ENCODE peak calls at places on chromosomes 7 and 10, in four cellular contexts. One of them, this sample, is unnamed.

GRCh38 chr7:70376561-70377031 is 755.3 kb upstream of the GALNT17 start:
- DNase-seq in neuronal stem cell: no peak
- DNase-seq in mesenchymal stem cell: no peak
- DNase-seq in H9: no peak
- DNase-seq in this sample: no peak

GRCh38 chr7:99137418-99138180 is 6.3 kb downstream of the SMURF1 start:
- DNase-seq in neuronal stem cell: peak; percentile 70
- DNase-seq in mesenchymal stem cell: peak; percentile 80
- DNase-seq in H9: peak; percentile 75
- DNase-seq in this sample: peak; percentile 90

GRCh38 chr7:157584420-157584819 is 247.6 kb downstream of the DNAJB6 start:
- DNase-seq in neuronal stem cell: no peak
- DNase-seq in mesenchymal stem cell: no peak
- DNase-seq in H9: no peak
- DNase-seq in this sample: no peak

GRCh38 chr7:75920431-75921161 is 5.6 kb downstream of the POR start:
- DNase-seq in neuronal stem cell: no peak
- DNase-seq in mesenchymal stem cell: no peak
- DNase-seq in H9: no peak
- DNase-seq in this sample: no peak

GRCh38 chr7:149126662-149127321 is 668 bp upstream of the ZNF425 start:
- DNase-seq in neuronal stem cell: no peak
- DNase-seq in mesenchymal stem cell: no peak
- DNase-seq in H9: no peak
- DNase-seq in this sample: peak; percentile 7

GRCh38 chr7:24922099-24922773 is 57.7 kb downstream of the OSBPL3 start:
- DNase-seq in neuronal stem cell: no peak
- DNase-seq in mesenchymal stem cell: no peak
- DNase-seq in H9: no peak
- DNase-seq in this sample: no peak

GRCh38 chr7:121140790-121141189 is 152.3 kb downstream of the CPED1 start:
- DNase-seq in neuronal stem cell: no peak
- DNase-seq in mesenchymal stem cell: no peak
- DNase-seq in H9: no peak
- DNase-seq in this sample: no peak

GRCh38 chr7:44449531-44449930 is 40.9 kb downstream of the NUDCD3 start:
- DNase-seq in neuronal stem cell: no peak
- DNase-seq in mesenchymal stem cell: no peak
- DNase-seq in H9: no peak
- DNase-seq in this sample: peak; percentile 70

GRCh38 chr7:102064361-102065025 is 222.2 kb upstream of the SH2B2 start:
- DNase-seq in neuronal stem cell: no peak
- DNase-seq in mesenchymal stem cell: peak; percentile 46
- DNase-seq in H9: no peak
- DNase-seq in this sample: peak; percentile 26

GRCh38 chr10:3906511-3907111 is 121.6 kb upstream of the KLF6 start:
- DNase-seq in neuronal stem cell: no peak
- DNase-seq in mesenchymal stem cell: peak; percentile 99
- DNase-seq in H9: no peak
- DNase-seq in this sample: peak; percentile 91

GRCh38 chr10:62577666-62578291 is 203.6 kb downstream of the ZNF365 start:
- DNase-seq in neuronal stem cell: no peak
- DNase-seq in mesenchymal stem cell: peak; percentile 54
- DNase-seq in H9: no peak
- DNase-seq in this sample: peak; percentile 86

GRCh38 chr7:98372993-98373392 is 27.9 kb downstream of the BAIAP2L1 start:
- DNase-seq in neuronal stem cell: no peak
- DNase-seq in mesenchymal stem cell: peak; percentile 56
- DNase-seq in H9: no peak
- DNase-seq in this sample: peak; percentile 81

GRCh38 chr7:150976529-150977381 is 1.4 kb downstream of the KCNH2 start:
- DNase-seq in neuronal stem cell: no peak
- DNase-seq in mesenchymal stem cell: no peak
- DNase-seq in H9: peak; percentile 87
- DNase-seq in this sample: no peak

GRCh38 chr7:41882271-41882670 is 179.4 kb upstream of the INHBA start:
- DNase-seq in neuronal stem cell: no peak
- DNase-seq in mesenchymal stem cell: no peak
- DNase-seq in H9: no peak
- DNase-seq in this sample: no peak

GRCh38 chr10:89355373-89355772 is 22.5 kb upstream of the IFIT1B start:
- DNase-seq in neuronal stem cell: no peak
- DNase-seq in mesenchymal stem cell: peak; percentile 40
- DNase-seq in H9: no peak
- DNase-seq in this sample: peak; percentile 85

GRCh38 chr7:31710171-31710570 is 23.2 kb downstream of the PPP1R17 start:
- DNase-seq in neuronal stem cell: peak; percentile 56
- DNase-seq in mesenchymal stem cell: no peak
- DNase-seq in H9: peak; percentile 43
- DNase-seq in this sample: no peak

DNA sequence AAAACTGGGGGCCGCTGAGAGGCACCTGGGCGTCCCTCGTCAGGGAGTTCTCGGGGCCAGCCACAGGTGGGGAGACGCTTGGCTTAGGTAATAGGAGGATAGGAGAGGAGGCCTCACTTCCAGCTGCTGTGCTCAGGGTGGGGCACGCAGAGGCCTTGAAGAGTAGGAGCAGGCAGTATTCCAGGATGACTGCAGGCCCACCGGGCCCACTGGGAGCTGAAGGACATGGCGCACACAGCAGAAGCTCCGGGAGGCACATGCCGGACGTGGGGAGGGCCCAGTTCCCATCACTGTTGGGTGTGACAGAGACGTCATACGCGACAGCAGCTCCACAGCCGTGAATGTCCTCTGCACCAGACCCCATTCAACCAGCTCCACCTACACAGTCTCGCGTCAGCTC is 22.0 kb upstream of the PDGFA start:
- DNase-seq in neuronal stem cell: no peak
- DNase-seq in mesenchymal stem cell: no peak
- DNase-seq in H9: no peak
- DNase-seq in this sample: no peak
- H3K79me1 ChIP-seq in neuronal stem cell: no peaks in the 10 kb centered on the region
- H3K79me1 ChIP-seq in mesenchymal stem cell: no peaks in the 10 kb centered on the region
- H3K79me1 ChIP-seq in H9: no peaks in the 10 kb centered on the region
- H3K79me1 ChIP-seq in this sample: no peaks in the 10 kb centered on the region

GRCh38 chr7:105307163-105307672 is 81.5 kb downstream of the SRPK2 start:
- DNase-seq in neuronal stem cell: no peak
- DNase-seq in mesenchymal stem cell: no peak
- DNase-seq in H9: no peak
- DNase-seq in this sample: no peak

GRCh38 chr7:105306160-105306784 is 82.4 kb downstream of the SRPK2 start:
- DNase-seq in neuronal stem cell: no peak
- DNase-seq in mesenchymal stem cell: no peak
- DNase-seq in H9: no peak
- DNase-seq in this sample: no peak

GRCh38 chr7:105305633-105306032 is 83.1 kb downstream of the SRPK2 start:
- DNase-seq in neuronal stem cell: no peak
- DNase-seq in mesenchymal stem cell: no peak
- DNase-seq in H9: no peak
- DNase-seq in this sample: no peak

GRCh38 chr7:105309235-105310156 is 79.2 kb downstream of the SRPK2 start:
- DNase-seq in neuronal stem cell: no peak
- DNase-seq in mesenchymal stem cell: peak; percentile 24
- DNase-seq in H9: no peak
- DNase-seq in this sample: no peak

GRCh38 chr7:105304040-105304895 is 84.5 kb downstream of the SRPK2 start:
- DNase-seq in neuronal stem cell: no peak
- DNase-seq in mesenchymal stem cell: peak; percentile 54
- DNase-seq in H9: no peak
- DNase-seq in this sample: peak; percentile 77
- H3K23ac ChIP-seq in neuronal stem cell: no peak overlapping the region
- H3K23ac ChIP-seq in mesenchymal stem cell: no peak overlapping the region
- H3K23ac ChIP-seq in H9: no peak overlapping the region
- H3K23ac ChIP-seq in this sample: no peak overlapping the region

GRCh38 chr10:29104661-29105369 is 184.1 kb upstream of the LYZL1 start:
- DNase-seq in neuronal stem cell: no peak
- DNase-seq in mesenchymal stem cell: no peak
- DNase-seq in H9: no peak
- DNase-seq in this sample: peak; percentile 16

GRCh38 chr10:29102233-29102632 is 186.6 kb upstream of the LYZL1 start:
- DNase-seq in neuronal stem cell: no peak
- DNase-seq in mesenchymal stem cell: peak; percentile 43
- DNase-seq in H9: no peak
- DNase-seq in this sample: no peak

GRCh38 chr10:29100505-29100904 is 188.4 kb upstream of the LYZL1 start:
- DNase-seq in neuronal stem cell: no peak
- DNase-seq in mesenchymal stem cell: no peak
- DNase-seq in H9: no peak
- DNase-seq in this sample: no peak

GRCh38 chr10:29105516-29106215 is 183.2 kb upstream of the LYZL1 start:
- DNase-seq in neuronal stem cell: no peak
- DNase-seq in mesenchymal stem cell: peak; percentile 62
- DNase-seq in H9: no peak
- DNase-seq in this sample: peak; percentile 86

DNA sequence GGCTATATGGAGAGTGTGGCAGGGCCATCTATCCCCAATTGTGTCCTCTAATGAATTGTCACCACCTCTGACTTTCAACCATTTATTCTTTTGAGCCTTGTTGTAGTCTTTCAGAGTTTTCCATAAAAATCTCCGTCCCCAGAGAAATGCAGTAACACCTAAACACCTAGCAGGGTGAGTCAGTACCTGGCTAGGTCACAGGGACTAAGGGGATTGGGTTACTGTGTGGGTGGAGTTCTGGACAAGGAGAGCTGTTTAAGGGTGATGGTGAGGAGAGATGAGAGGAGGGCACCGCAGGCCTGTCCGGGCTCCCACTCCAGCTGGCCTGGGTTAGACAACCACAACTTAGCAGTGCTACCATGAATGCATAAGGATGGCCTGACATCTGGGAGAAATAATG is 186.2 kb upstream of the LYZL1 start:
- DNase-seq in neuronal stem cell: no peak
- DNase-seq in mesenchymal stem cell: no peak
- DNase-seq in H9: no peak
- DNase-seq in this sample: no peak
- H3K79me1 ChIP-seq in neuronal stem cell: no peaks in the 10 kb centered on the region
- H3K79me1 ChIP-seq in mesenchymal stem cell: no peaks in the 10 kb centered on the region
- H3K79me1 ChIP-seq in H9: no peaks in the 10 kb centered on the region
- H3K79me1 ChIP-seq in this sample: no peaks in the 10 kb centered on the region

GRCh38 chr10:15265076-15265475 is 96.6 kb upstream of the NMT2 start:
- DNase-seq in neuronal stem cell: no peak
- DNase-seq in mesenchymal stem cell: peak; percentile 8
- DNase-seq in H9: no peak
- DNase-seq in this sample: no peak

GRCh38 chr10:15263657-15264323 is 95.3 kb upstream of the NMT2 start:
- DNase-seq in neuronal stem cell: no peak
- DNase-seq in mesenchymal stem cell: no peak
- DNase-seq in H9: no peak
- DNase-seq in this sample: no peak

GRCh38 chr10:15265558-15265957 is 97.1 kb upstream of the NMT2 start:
- DNase-seq in neuronal stem cell: no peak
- DNase-seq in mesenchymal stem cell: no peak
- DNase-seq in H9: no peak
- DNase-seq in this sample: no peak

GRCh38 chr10:15259136-15259535 is 90.6 kb upstream of the NMT2 start:
- DNase-seq in neuronal stem cell: no peak
- DNase-seq in mesenchymal stem cell: no peak
- DNase-seq in H9: no peak
- DNase-seq in this sample: no peak

GRCh38 chr10:15262036-15262713 is 93.7 kb upstream of the NMT2 start:
- DNase-seq in neuronal stem cell: no peak
- DNase-seq in mesenchymal stem cell: peak; percentile 15
- DNase-seq in H9: no peak
- DNase-seq in this sample: peak; percentile 20
- H3K23ac ChIP-seq in neuronal stem cell: no peak overlapping the region
- H3K23ac ChIP-seq in mesenchymal stem cell: no peak overlapping the region
- H3K23ac ChIP-seq in H9: no peak overlapping the region
- H3K23ac ChIP-seq in this sample: no peak overlapping the region

DNA sequence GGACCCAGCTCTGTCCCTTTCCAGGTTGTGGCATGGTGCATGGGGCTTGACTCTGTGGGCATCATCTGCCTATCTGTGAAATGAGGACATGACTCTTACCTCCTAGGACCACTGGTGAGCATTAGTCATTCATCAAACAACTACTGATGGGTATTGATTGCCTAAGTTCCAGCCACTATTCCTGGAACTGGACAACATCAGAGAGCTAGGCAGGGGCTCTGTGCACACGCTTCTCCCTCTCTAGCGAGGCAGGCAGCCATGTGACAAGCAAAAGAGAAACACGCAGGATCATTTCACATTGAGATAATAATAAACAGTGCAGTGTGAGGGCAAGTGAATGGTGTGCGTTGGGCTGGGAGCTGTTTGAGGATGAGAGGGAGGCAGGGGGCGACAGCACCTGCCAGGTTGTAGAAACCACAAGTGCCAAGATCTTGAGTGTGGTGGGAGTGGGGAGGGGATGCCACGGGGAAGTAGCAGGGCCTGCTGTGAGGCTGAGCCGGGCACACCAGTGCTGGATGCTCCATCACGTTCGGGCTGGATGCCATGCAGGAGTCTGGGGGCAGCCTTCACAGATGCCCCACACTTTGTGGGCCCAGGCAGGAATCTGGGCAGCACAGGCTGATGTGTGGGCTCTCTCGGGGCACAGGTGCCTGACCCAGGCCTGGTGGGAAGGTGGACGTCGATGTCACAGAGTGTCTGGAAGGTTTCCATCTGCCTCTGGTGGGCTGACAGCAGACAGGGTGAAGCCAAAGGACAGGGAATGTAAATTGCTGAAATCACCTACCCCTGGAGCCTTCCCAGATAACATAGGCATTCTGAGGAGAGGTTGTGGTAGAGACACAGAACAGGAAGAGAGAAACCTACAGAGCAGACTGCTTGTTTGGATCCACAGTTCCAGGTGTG is 405.5 kb downstream of the RPS24 start:
- DNase-seq in neuronal stem cell: no peak
- DNase-seq in mesenchymal stem cell: no peak
- DNase-seq in H9: no peak
- DNase-seq in this sample: no peak
- H3K79me1 ChIP-seq in neuronal stem cell: no peaks in the 10 kb centered on the region
- H3K79me1 ChIP-seq in mesenchymal stem cell: no peaks in the 10 kb centered on the region
- H3K79me1 ChIP-seq in H9: no peaks in the 10 kb centered on the region
- H3K79me1 ChIP-seq in this sample: no peaks in the 10 kb centered on the region

GRCh38 chr7:143315782-143316181 is at the start of gene CLCN1:
- DNase-seq in neuronal stem cell: no peak
- DNase-seq in mesenchymal stem cell: no peak
- DNase-seq in H9: no peak
- DNase-seq in this sample: no peak
- H3K23ac ChIP-seq in neuronal stem cell: no peak within 1 kb of the TSS
- H3K23ac ChIP-seq in mesenchymal stem cell: no peak within 1 kb of the TSS
- H3K23ac ChIP-seq in H9: no peak within 1 kb of the TSS
- H3K23ac ChIP-seq in this sample: no peak within 1 kb of the TSS